ENCODE peak calls at places on chromosomes 16 and 17, in six cellular contexts. Y is ovary; U is prostate gland; Q is endothelial cell of umbilical vein; V is PC-3; O is CD4-positive, alpha-beta memory T cell. P is an unnamed sample.

GRCh38 chr17:13694934-13695333 is 93.2 kb upstream of the HS3ST3A1 start:
- DNase-seq in Y (no peak), V (no peak), Q (no peak), U (no peak), O (no peak), P (no peak)

GRCh38 chr16:391885-392335 is 5.1 kb upstream of the NME4 start:
- DNase-seq in Y (no peak), Q (peak), U (no peak), O (peak), V (peak), P (no peak)

GRCh38 chr16:28298511-28298878 is 6.2 kb downstream of the SBK1 start:
- DNase-seq in O (no peak), V (no peak), U (no peak), Y (no peak), Q (no peak), P (no peak)

GRCh38 chr16:23013484-23013883 is 135.8 kb downstream of the USP31 start:
- DNase-seq in V (peak), Q (peak), O (no peak), U (no peak), Y (no peak), P (no peak)

GRCh38 chr16:88479795-88480760 is 27.0 kb downstream of the ZFPM1 start:
- DNase-seq in U (no peak), Q (no peak), Y (no peak), O (no peak), V (no peak), P (no peak)

GRCh38 chr16:31875112-31875803 is 1.7 kb downstream of the ZNF267 start:
- DNase-seq in Y (no peak), V (peak), U (no peak), Q (peak), O (no peak), P (no peak)

GRCh38 chr17:75031972-75032895 is 14.5 kb downstream of the ATP5PD start:
- DNase-seq in U (peak), Q (peak), O (peak), Y (peak), V (peak), P (peak)

GRCh38 chr16:80299416-80299815 is 241.4 kb upstream of the DYNLRB2 start:
- DNase-seq in Y (no peak), V (no peak), U (peak), O (no peak), Q (no peak), P (no peak)

GRCh38 chr17:18191071-18191667 is 7.5 kb downstream of the ALKBH5 start:
- DNase-seq in O (no peak), V (no peak), Y (no peak), U (no peak), Q (peak), P (no peak)

GRCh38 chr17:7851438-7852261 is 3.2 kb upstream of the TMEM88 start:
- DNase-seq in O (peak), V (peak), U (peak), Q (peak), Y (peak), P (peak)

GRCh38 chr16:82031116-82032084 is 3.7 kb upstream of the HSD17B2 start:
- DNase-seq in O (no peak), V (peak), Y (no peak), U (peak), Q (peak), P (no peak)

GRCh38 chr17:35568561-35568960 is 7.9 kb upstream of the SLFN14 start:
- DNase-seq in Q (peak), V (peak), Y (no peak), U (no peak), O (peak), P (no peak)

GRCh38 chr17:37315601-37316000 is 60.2 kb upstream of the C17orf78 start:
- DNase-seq in Y (no peak), V (no peak), Q (no peak), O (no peak), U (no peak), P (no peak)

GRCh38 chr17:75571197-75571884 is 16.3 kb upstream of the MYO15B start:
- DNase-seq in O (no peak), Y (no peak), U (no peak), Q (peak), V (no peak), P (peak)

GRCh38 chr16:49921791-49922456 is 66.0 kb upstream of the ZNF423 start:
- DNase-seq in U (peak), V (peak), Q (peak), O (peak), Y (peak), P (peak)

GRCh38 chr17:61389670-61390478 is 9.8 kb upstream of the TBX2 start:
- DNase-seq in O (no peak), Q (peak), V (peak), U (no peak), Y (no peak), P (peak)

GRCh38 chr16:10622036-10622921 is 41.9 kb upstream of the EMP2 start:
- DNase-seq in Q (no peak), O (no peak), Y (no peak), U (no peak), V (no peak), P (no peak)

GRCh38 chr17:76726766-76727718 is at the start of gene METTL23:
- DNase-seq in Q (peak), Y (peak), U (peak), V (peak), O (peak), P (peak)

GRCh38 chr17:57810740-57811632 is 38.9 kb downstream of the MRPS23 start:
- DNase-seq in Y (peak), O (no peak), V (no peak), U (peak), Q (no peak), P (peak)

GRCh38 chr17:1110844-1111598 is 68.8 kb downstream of the ABR start:
- DNase-seq in O (no peak), U (no peak), Q (peak), Y (no peak), V (peak), P (peak)
- H3K4me3 ChIP-seq in O (no peak), U (no peak), Q (no peak), Y (no peak), V (no peak), P (no peak)

GRCh38 chr16:67395458-67396158 is 2.3 kb upstream of the TPPP3 start:
- DNase-seq in V (no peak), Q (no peak), Y (no peak), O (no peak), U (no peak), P (no peak)

GRCh38 chr16:67396159-67396774 is 3.0 kb upstream of the TPPP3 start:
- DNase-seq in O (no peak), Y (peak), V (peak), U (peak), Q (peak), P (peak)

GRCh38 chr16:67397812-67398545 is 4.7 kb upstream of the TPPP3 start:
- DNase-seq in Y (no peak), V (no peak), Q (no peak), U (no peak), O (no peak), P (no peak)

GRCh38 chr16:67397451-67397801 is 4.1 kb upstream of the TPPP3 start:
- DNase-seq in U (no peak), O (no peak), V (no peak), Y (no peak), Q (no peak), P (no peak)

DNA sequence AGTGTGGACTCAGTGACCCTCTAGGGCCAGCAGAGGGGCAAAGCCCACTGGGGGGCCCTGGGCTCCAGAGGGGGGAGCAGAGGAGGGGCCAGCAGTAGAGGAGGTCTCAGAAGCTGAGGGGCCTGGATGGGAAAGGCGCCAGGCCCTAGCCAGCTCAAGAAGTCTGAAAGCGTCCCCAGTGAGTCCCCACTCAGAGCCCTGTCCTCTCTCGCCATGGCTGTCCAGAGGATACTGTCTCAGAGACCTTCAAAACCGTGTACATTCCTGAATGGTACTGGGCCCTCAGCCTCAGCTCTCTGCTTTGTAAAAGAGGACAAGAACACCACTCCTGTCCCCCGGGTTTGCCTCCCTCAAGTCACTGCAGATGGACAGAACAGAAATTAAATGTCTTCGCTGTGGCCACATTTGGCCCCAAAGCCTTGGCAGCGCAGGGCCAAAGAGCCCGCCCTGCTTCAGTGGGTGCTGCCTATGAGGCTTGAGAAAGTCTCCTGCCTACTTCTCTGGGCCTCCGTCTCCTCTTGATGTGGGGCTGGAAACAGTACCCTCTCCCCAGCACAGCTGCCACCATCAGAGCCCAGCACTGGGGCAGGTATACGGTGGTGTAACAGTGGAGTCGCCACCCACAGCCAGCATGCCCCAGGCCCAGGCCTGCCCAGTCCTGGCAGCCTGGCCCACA is 3.6 kb upstream of the TPPP3 start:
- DNase-seq in O (no peak), Y (no peak), U (no peak), Q (no peak), V (no peak), P (no peak)
- H3K27ac ChIP-seq in O (no peak), Y (no peak), U (no peak), Q (no peak), V (no peak), P (no peak)

GRCh38 chr16:4803479-4804243 is 1.2 kb upstream of the ROGDI start:
- DNase-seq in O (no peak), V (no peak), U (no peak), Q (no peak), Y (no peak), P (no peak)
- H3K4me3 ChIP-seq in O (no peak), V (peak), U (peak), Q (no peak), Y (no peak), P (no peak)

GRCh38 chr17:15981646-15982580 is 17.6 kb downstream of the ZSWIM7 start:
- DNase-seq in O (no peak), V (peak), U (no peak), Q (peak), Y (no peak), P (no peak)
- H3K27ac ChIP-seq in O (no peak), V (peak), U (no peak), Q (peak), Y (no peak), P (no peak)

DNA sequence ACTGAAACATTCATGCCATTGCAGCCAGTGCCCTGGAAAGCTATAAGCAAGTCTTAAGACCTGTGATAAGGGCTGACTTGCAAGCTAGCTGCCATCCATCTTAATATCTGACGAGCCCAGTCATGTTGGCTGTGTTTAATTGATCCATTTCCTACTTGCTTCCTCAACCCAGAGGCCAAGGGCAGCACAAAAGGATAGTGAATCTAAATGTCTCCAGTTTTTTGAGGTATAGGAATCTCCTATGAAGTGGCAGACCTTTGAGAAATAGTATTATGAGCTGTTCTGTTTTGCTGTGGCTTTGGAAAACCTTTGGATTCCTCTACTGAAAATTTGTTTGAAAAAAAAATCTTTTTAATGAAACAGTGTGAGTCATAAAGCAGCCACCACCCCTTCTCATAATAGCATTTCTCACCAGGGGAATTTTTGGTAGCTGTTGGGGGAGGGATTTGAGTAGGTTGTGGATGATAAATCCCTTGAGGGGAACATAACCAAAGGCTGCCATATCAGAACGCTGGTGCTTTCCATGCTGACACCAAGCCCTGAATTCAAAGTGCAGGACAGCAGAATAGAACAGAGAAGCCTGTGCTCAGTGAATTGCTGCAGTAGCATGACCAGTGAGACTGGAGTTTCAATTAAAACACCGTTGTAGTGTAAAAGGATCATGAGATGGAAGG is 12.9 kb downstream of the ZNRF1 start:
- DNase-seq in U (no peak), V (peak), O (peak), Y (no peak), Q (peak), P (no peak)
- H3K4me3 ChIP-seq in U (no peak), V (peak), O (no peak), Y (no peak), Q (no peak), P (no peak)

GRCh38 chr17:72440961-72441360 is 320.1 kb downstream of the SOX9 start:
- DNase-seq in O (no peak), Y (no peak), U (no peak), Q (no peak), V (no peak), P (no peak)
- H3K27ac ChIP-seq in O (no peak), Y (no peak), U (no peak), Q (no peak), V (no peak), P (no peak)

GRCh38 chr17:81419333-81419885 is 24.2 kb downstream of the BAHCC1 start:
- DNase-seq in U (peak), V (peak), O (no peak), Y (peak), Q (peak), P (peak)
- H3K4me3 ChIP-seq in U (peak), V (peak), O (no peak), Y (peak), Q (no peak), P (no peak)

GRCh38 chr17:673200-673681 is 41.4 kb downstream of the VPS53 start:
- DNase-seq in O (no peak), U (no peak), V (no peak), Q (no peak), Y (no peak), P (no peak)
- H3K27ac ChIP-seq in O (no peak), U (no peak), V (no peak), Q (no peak), Y (no peak), P (no peak)

DNA sequence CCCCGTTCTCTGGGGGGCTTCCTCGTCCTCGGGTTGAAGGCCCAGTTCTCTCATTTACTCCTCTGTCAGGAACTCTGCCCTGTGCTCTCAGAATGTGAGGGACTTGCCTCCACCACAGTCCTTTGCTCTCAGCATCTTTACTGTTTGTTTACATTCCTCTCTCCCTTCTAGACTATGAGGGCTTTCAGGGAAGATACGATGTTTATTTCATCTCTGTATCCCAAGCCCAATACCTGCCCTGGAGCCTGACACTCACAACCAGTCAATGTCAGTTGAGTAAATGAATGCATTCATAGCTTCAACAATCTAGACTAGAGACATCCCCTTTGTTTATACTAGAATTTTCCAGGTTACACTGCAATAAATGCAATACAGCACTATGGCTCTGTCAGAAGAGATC is 409.6 kb upstream of the CDH11 start:
- DNase-seq in U (no peak), Y (no peak), Q (no peak), V (no peak), O (no peak), P (no peak)
- H3K4me3 ChIP-seq in U (no peak), Y (no peak), Q (no peak), V (no peak), O (no peak), P (no peak)

GRCh38 chr17:82789051-82789592 is 37.3 kb downstream of the TBCD start:
- DNase-seq in V (no peak), O (no peak), Y (no peak), Q (no peak), U (no peak), P (no peak)

GRCh38 chr17:82787081-82787848 is 35.4 kb downstream of the TBCD start:
- DNase-seq in Q (no peak), O (no peak), V (no peak), Y (no peak), U (peak), P (peak)

GRCh38 chr17:82786427-82786826 is 34.6 kb downstream of the TBCD start:
- DNase-seq in Y (no peak), U (no peak), Q (no peak), O (no peak), V (no peak), P (no peak)

GRCh38 chr17:82789806-82790205 is 37.9 kb downstream of the TBCD start:
- DNase-seq in U (no peak), Y (no peak), V (no peak), O (no peak), Q (no peak), P (no peak)

GRCh38 chr17:82788206-82789001 is 36.5 kb downstream of the TBCD start:
- DNase-seq in Q (no peak), O (no peak), Y (no peak), V (no peak), U (no peak), P (no peak)
- H3K27ac ChIP-seq in Q (no peak), O (no peak), Y (no peak), V (no peak), U (no peak), P (no peak)